ENCODE peak calls at places on chromosome 13, in four cellular contexts. J is B cell; H is CD8-positive, alpha-beta T cell; S is heart left ventricle. N is an unnamed sample.

GRCh38 chr13:73079359-73079758 is 20.6 kb downstream of the KLF5 start:
- DNase-seq in H (no peak), J (no peak), S (no peak), N (no peak)

GRCh38 chr13:112453874-112454647 is 77.9 kb downstream of the SPACA7 start:
- DNase-seq in J (no peak), H (no peak), S (no peak), N (no peak)

GRCh38 chr13:21800847-21801616 is 130.2 kb downstream of the FGF9 start:
- DNase-seq in S (no peak), J (no peak), H (no peak), N (no peak)

GRCh38 chr13:99617474-99618255 is 116.4 kb downstream of the TM9SF2 start:
- DNase-seq in S (peak), J (no peak), H (no peak), N (no peak)

GRCh38 chr13:20127563-20128458 is 33.0 kb downstream of the GJA3 start:
- DNase-seq in J (peak), H (peak), S (peak), N (peak)

GRCh38 chr13:30313307-30313706 is 6.0 kb upstream of the KATNAL1 start:
- DNase-seq in H (no peak), S (no peak), J (peak), N (no peak)

GRCh38 chr13:27621116-27621365 is 651 bp upstream of the POLR1D start:
- DNase-seq in J (no peak), H (no peak), S (no peak), N (no peak)

GRCh38 chr13:22372261-22372660 is 701.4 kb downstream of the FGF9 start:
- DNase-seq in S (no peak), J (no peak), H (no peak), N (no peak)

GRCh38 chr13:91270031-91270430 is 77.5 kb upstream of the MIR17HG start:
- DNase-seq in S (no peak), J (no peak), H (no peak), N (no peak)

GRCh38 chr13:75492389-75492788 is 10.4 kb upstream of the TBC1D4 start:
- DNase-seq in J (no peak), S (no peak), H (no peak), N (no peak)

GRCh38 chr13:24511824-24512207 is 762 bp downstream of the PARP4 start:
- DNase-seq in J (peak), S (no peak), H (no peak), N (peak)

GRCh38 chr13:97224544-97225324 is 2.6 kb downstream of the MBNL2 start:
- DNase-seq in H (no peak), S (no peak), J (no peak), N (no peak)

GRCh38 chr13:74153316-74153715 is 19.1 kb upstream of the KLF12 start:
- DNase-seq in J (no peak), H (no peak), S (no peak), N (no peak)

GRCh38 chr13:65330691-65331090 is 1899.4 kb downstream of the PCDH9 start:
- DNase-seq in J (no peak), H (no peak), S (no peak), N (no peak)

GRCh38 chr13:86569119-86569518 is 769.9 kb upstream of the SLITRK6 start:
- DNase-seq in J (no peak), H (no peak), S (no peak), N (no peak)

GRCh38 chr13:86563308-86563707 is 764.1 kb upstream of the SLITRK6 start:
- DNase-seq in J (no peak), S (no peak), H (no peak), N (no peak)

GRCh38 chr13:86569974-86570373 is 770.8 kb upstream of the SLITRK6 start:
- DNase-seq in S (no peak), H (no peak), J (no peak), N (no peak)

GRCh38 chr13:86562876-86563275 is 763.7 kb upstream of the SLITRK6 start:
- DNase-seq in H (no peak), S (no peak), J (no peak), N (no peak)

DNA sequence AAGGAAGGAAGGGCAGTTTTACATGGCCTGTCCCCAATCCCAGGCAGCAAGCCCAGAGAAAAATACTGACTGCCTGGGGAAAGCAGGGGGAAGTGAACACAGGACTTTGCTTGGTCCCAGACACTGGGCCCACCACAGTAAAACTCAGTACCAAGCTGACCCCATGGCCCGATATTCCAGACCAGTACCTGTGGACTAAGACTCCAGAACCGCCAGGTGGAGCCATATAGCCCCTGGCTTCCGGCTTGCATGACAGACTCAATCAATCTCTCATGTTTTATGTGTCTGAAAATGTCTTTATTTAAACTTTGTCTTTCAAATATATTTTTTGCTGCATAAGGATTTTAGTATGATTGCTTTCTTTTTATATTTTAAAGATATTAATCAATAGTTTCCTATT is 767.9 kb upstream of the SLITRK6 start:
- DNase-seq in J (no peak), H (no peak), S (no peak), N (no peak)
- TF ChIP-seq CTCF in J (no peak), H (no peak), S (no peak), N (peak)

DNA sequence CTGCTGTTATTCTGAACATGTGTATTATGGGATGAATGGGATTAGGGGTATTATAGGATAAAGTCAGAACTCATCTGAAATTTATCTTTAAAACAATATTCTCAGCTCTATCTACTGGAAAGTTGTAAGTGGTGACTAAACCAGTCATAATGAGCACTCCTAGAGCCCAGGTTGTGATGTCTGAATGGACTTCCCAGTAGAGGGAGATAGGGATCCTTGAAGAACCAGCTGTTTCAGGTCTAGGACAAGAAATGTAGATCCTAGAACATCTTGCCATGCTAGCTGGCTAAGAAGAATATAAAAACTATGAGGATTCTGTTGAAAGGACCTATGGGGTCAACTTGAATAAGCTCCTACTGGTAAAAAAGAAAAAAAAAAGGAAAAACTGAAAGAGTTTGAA is 310.8 kb downstream of the SLC7A1 start:
- DNase-seq in S (no peak), H (no peak), J (no peak), N (no peak)
- TF ChIP-seq CTCF in S (no peak), H (no peak), J (no peak), N (no peak)

DNA sequence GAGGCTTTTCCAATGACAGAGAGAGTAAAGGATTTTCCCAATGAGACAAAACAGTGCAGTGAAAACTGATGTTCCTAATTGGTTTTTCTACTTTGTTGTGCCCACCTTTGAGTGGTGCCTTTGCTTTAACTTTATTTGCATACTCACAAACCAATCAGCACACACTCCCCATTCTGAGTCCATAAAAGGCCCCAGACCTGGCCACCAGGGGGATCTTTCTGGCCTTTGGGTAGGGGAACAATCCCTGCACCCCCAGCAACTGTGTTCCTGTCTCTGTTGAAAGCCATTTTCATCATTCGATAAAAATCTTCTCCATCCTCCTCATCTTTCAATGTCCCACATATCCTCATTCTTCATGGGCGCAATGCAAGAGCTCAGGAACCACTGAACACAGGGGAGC is 252.8 kb downstream of the B3GLCT start:
- DNase-seq in S (no peak), J (no peak), H (no peak), N (no peak)
- TF ChIP-seq CTCF in S (no peak), J (no peak), H (no peak), N (no peak)

DNA sequence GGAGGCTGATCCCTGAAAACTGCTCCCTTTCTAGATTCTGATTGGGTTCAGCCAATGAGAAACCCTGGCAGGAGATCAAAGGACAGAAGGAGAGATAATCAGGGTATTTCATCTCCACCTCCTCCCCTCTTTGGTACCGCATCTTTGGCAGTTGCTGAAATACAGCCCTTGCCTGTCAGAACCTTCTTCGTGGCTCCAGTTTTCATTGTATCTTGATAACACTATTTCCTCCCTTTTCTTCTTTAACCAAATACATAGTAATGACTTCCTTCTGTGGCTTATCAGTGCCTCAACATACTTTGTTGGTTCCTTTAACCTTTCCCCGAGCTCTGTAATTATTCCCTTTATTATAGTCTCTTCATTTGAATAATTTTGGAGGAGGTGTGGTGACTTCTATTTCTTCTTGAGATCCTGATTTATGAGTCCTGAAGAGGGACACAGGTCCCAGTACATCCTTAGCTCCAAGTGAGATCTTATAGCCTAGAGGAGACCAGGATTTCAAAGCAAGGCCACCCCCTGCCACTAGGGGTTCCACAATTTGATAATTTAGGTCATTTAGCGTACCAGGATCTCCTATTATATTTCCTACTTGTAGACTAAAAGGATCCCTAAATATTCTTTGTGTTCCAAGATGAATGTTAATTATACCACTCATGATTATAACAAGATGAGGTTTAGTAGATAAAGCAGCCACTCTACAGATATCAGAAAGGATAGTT is 98.0 kb downstream of the EDNRB start:
- DNase-seq in J (no peak), S (no peak), H (no peak), N (no peak)
- TF ChIP-seq CTCF in J (no peak), S (no peak), H (no peak), N (peak)

DNA sequence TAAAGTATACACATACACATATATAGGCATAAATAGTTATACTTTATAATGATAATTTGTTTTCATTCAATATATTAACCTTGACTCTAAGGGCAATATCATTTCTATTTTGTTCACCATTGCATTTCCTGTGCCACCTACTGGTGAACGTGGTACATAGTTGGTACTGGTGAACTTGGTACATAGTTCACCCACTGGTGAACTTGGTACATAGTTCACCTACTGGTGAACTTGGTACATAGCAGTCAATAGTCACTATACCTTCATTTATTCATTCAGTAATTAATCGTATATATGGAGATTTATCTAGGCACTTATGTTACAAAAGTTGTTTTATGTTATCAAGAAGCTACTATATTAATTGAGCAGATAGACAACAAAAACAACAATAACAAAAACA is 172.6 kb upstream of the ATXN8OS start:
- DNase-seq in S (no peak), H (no peak), J (no peak), N (no peak)
- TF ChIP-seq CTCF in S (no peak), H (no peak), J (no peak), N (peak)

DNA sequence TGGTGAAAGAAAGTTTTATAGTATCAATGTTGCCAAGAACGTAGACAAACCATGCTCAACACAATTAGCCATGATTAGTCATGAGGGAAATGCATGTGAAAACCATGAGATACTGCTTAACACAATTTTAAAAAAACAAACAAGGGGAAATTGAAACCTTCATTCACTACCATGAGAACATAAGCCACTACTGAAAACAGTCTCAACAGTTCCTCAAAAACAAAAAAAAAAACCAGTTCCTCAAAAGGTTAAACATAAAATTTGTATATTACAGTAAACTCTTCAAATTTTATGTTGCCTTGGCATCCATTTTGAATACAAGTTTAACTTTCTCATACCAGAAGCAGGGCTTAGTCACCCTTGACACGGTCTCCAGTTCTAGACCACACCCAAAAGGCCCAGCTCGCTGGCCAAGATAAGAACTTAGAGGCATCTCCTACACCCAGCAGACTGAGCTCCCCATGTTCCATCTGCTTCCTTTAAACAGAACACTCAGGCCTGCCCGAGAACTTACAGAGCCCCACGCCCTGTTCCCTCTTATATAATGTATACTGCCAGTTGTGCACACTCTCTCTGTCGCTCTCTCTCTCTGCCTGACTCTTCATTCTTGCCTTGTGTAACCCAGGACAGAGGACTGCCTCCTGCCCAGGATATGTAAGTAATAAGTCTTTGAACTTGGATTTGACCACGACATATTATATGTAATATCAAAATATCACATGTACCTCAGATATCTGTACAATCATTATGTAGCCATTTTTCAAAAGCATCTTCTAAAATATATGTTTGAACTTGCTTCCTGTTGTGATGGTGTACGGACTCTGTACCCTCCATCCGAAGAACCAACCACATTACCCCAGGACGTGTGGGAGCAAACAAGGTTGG is 67.4 kb downstream of the STK24 start:
- DNase-seq in S (peak), J (no peak), H (peak), N (peak)
- TF ChIP-seq CTCF in S (no peak), J (no peak), H (no peak), N (no peak)